ENCODE peak calls at places on chromosomes 5 and 9, in five cellular contexts. L is AG04450; X is CD4-positive, alpha-beta T cell; T is mesothelial cell of epicardium; C is pons. P is an unnamed sample.

GRCh38 chr9:98172604-98173003 is 19.8 kb downstream of the CORO2A start:
- DNase-seq in C (no peak), T (no peak), L (no peak), X (no peak), P (peak)

GRCh38 chr5:149466457-149466972 is 84.7 kb downstream of the CSNK1A1 start:
- DNase-seq in C (no peak), T (no peak), X (no peak), L (no peak), P (no peak)

GRCh38 chr9:109062543-109062942 is 49.2 kb upstream of the CTNNAL1 start:
- DNase-seq in C (no peak), T (no peak), L (no peak), X (no peak), P (no peak)

GRCh38 chr9:91320299-91320698 is 41.4 kb downstream of the AUH start:
- DNase-seq in L (no peak), X (no peak), T (no peak), C (no peak), P (no peak)

GRCh38 chr5:139481580-139482049 is 943 bp downstream of the STING1 start:
- DNase-seq in X (peak), T (no peak), L (no peak), C (peak), P (no peak)

GRCh38 chr5:179618923-179619554 is 4.4 kb downstream of the HNRNPH1 start:
- DNase-seq in L (no peak), C (no peak), T (no peak), X (no peak), P (no peak)

GRCh38 chr9:125632321-125633115 is 74.5 kb downstream of the MAPKAP1 start:
- DNase-seq in X (no peak), T (no peak), C (peak), L (no peak), P (no peak)

GRCh38 chr5:164504141-164504772 is 998.8 kb downstream of the MAT2B start:
- DNase-seq in L (peak), C (peak), T (peak), X (no peak), P (peak)

GRCh38 chr9:129373361-129373760 is 195.3 kb upstream of the IER5L start:
- DNase-seq in L (no peak), C (no peak), T (no peak), X (no peak), P (no peak)

GRCh38 chr9:708182-708555 is 133.3 kb upstream of the DMRT1 start:
- DNase-seq in L (no peak), C (no peak), X (no peak), T (no peak), P (peak)

GRCh38 chr5:138663009-138663408 is 87.8 kb upstream of the HSPA9 start:
- DNase-seq in X (peak), C (no peak), T (no peak), L (no peak), P (no peak)

GRCh38 chr9:1505489-1505888 is 455.3 kb downstream of the DMRT2 start:
- DNase-seq in T (no peak), X (no peak), C (no peak), L (no peak), P (no peak)

P was measured in mesendoderm.